ENCODE peak calls at places on chromosome 21, in nine cellular contexts. P is upper lobe of right lung, U is HL-60, V is lower leg skin, W is fibroblast of pulmonary artery, A is IMR-90, K is bronchial epithelial cell, N is cardiac fibroblast, G is astrocyte of the spinal cord. Q is an unnamed sample.

GRCh38 chr21:16841917-16842316 is 670.9 kb upstream of the CXADR start:
- DNase-seq in P (no peak), U (no peak), V (no peak), W (no peak), A (no peak), K (no peak), N (no peak), G (no peak), Q (no peak)

GRCh38 chr21:42375141-42375905 is 9.0 kb upstream of the TFF1 start:
- DNase-seq in P (no peak), U (no peak), V (no peak), W (no peak), A (no peak), K (no peak), N (no peak), G (no peak), Q (no peak)

GRCh38 chr21:16243396-16243795 is 513.6 kb downstream of the USP25 start:
- DNase-seq in P (no peak), U (no peak), V (no peak), W (no peak), A (no peak), K (no peak), N (no peak), G (no peak), Q (no peak)

GRCh38 chr21:21232320-21232719 is 234.1 kb downstream of the NCAM2 start:
- DNase-seq in P (no peak), U (no peak), V (no peak), W (peak), A (peak), K (peak), N (peak), G (peak), Q (no peak)

GRCh38 chr21:32413697-32414578 is 1.4 kb downstream of the EVA1C start:
- DNase-seq in P (peak), U (no peak), V (no peak), W (peak), A (no peak), K (peak), N (peak), G (peak), Q (no peak)

GRCh38 chr21:31988492-31989285 is 115.9 kb downstream of the HUNK start:
- DNase-seq in P (no peak), U (no peak), V (peak), W (no peak), A (peak), K (peak), N (peak), G (no peak), Q (no peak)

GRCh38 chr21:41859297-41859980 is 19.7 kb downstream of the PRDM15 start:
- DNase-seq in P (peak), U (no peak), V (no peak), W (no peak), A (no peak), K (no peak), N (no peak), G (no peak), Q (no peak)

GRCh38 chr21:33477066-33477465 is 2.7 kb downstream of the TMEM50B start:
- DNase-seq in P (no peak), U (no peak), V (no peak), W (no peak), A (no peak), K (no peak), N (no peak), G (no peak), Q (no peak)

GRCh38 chr21:20040768-20041167 is 957.4 kb upstream of the NCAM2 start:
- DNase-seq in P (no peak), U (no peak), V (no peak), W (no peak), A (no peak), K (no peak), N (no peak), G (no peak), Q (no peak)

GRCh38 chr21:20570824-20571232 is 427.4 kb upstream of the NCAM2 start:
- DNase-seq in P (no peak), U (no peak), V (no peak), W (no peak), A (no peak), K (peak), N (no peak), G (no peak), Q (no peak)

GRCh38 chr21:29102791-29103257 is 27.6 kb upstream of the MAP3K7CL start:
- DNase-seq in P (no peak), U (no peak), V (no peak), W (no peak), A (peak), K (no peak), N (no peak), G (peak), Q (no peak)

GRCh38 chr21:26593800-26594199 is 20.7 kb upstream of the CYYR1 start:
- DNase-seq in P (no peak), U (no peak), V (no peak), W (no peak), A (no peak), K (peak), N (no peak), G (no peak), Q (no peak)

GRCh38 chr21:24208562-24209260 is 1398.6 kb downstream of the MRPL39 start:
- DNase-seq in P (no peak), U (no peak), V (no peak), W (no peak), A (no peak), K (no peak), N (no peak), G (no peak), Q (no peak)

GRCh38 chr21:41390043-41390639 is 28.3 kb downstream of the MX2 start:
- DNase-seq in P (no peak), U (no peak), V (peak), W (no peak), A (no peak), K (no peak), N (no peak), G (no peak), Q (no peak)

GRCh38 chr21:16330340-16331319 is 600.8 kb downstream of the USP25 start:
- DNase-seq in P (no peak), U (no peak), V (no peak), W (peak), A (peak), K (peak), N (peak), G (peak), Q (no peak)

GRCh38 chr21:40853956-40854688 is 7.2 kb upstream of the DSCAM start:
- DNase-seq in P (no peak), U (no peak), V (no peak), W (no peak), A (no peak), K (no peak), N (no peak), G (no peak), Q (no peak)

GRCh38 chr21:18617291-18617690 is 213.7 kb upstream of the TMPRSS15 start:
- DNase-seq in P (no peak), U (no peak), V (no peak), W (no peak), A (no peak), K (no peak), N (no peak), G (no peak), Q (no peak)

GRCh38 chr21:23131177-23131576 is 2133.0 kb downstream of the NCAM2 start:
- DNase-seq in P (no peak), U (no peak), V (no peak), W (no peak), A (no peak), K (no peak), N (no peak), G (no peak), Q (no peak)

GRCh38 chr21:16424331-16424749 is 694.6 kb downstream of the USP25 start:
- DNase-seq in P (no peak), U (no peak), V (no peak), W (peak), A (no peak), K (peak), N (peak), G (peak), Q (no peak)

GRCh38 chr21:32070693-32071330 is 198.0 kb downstream of the HUNK start:
- DNase-seq in P (no peak), U (no peak), V (no peak), W (no peak), A (no peak), K (no peak), N (no peak), G (no peak), Q (no peak)

GRCh38 chr21:32469628-32470027 is 57.1 kb downstream of the EVA1C start:
- DNase-seq in P (no peak), U (no peak), V (peak), W (no peak), A (no peak), K (no peak), N (no peak), G (no peak), Q (no peak)

GRCh38 chr21:42390193-42390592 is 5.7 kb downstream of the TMPRSS3 start:
- DNase-seq in P (peak), U (no peak), V (no peak), W (no peak), A (no peak), K (no peak), N (no peak), G (no peak), Q (no peak)

GRCh38 chr21:17576080-17576835 is 36.4 kb downstream of the BTG3 start:
- DNase-seq in P (no peak), U (no peak), V (no peak), W (no peak), A (no peak), K (no peak), N (no peak), G (peak), Q (no peak)

DNA sequence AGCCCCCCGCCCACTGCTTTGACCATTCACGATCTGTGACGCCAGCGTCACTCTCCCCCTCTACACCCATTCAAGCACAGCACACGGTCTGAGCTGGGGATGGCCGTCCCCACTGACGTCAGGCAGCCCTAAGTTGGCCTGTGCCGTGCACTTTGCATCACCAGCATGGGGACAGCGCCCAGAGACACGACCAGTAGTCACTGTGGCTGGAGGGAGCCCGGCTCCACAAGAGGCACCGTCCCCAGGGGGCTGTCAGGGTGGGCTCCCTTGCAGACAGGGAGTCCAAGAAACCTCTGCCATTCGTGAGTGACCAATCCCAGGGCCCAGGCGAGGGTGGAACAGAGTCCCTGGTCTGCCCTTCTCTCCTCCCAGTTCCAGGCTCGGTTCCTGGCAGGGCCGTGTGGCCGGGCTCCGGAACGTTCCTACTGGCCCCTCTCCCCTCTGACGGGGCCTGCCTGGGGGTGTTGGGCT is 2.3 kb downstream of the KRTAP10-8 start:
- DNase-seq in P (peak), U (no peak), V (no peak), W (no peak), A (no peak), K (no peak), N (no peak), G (no peak), Q (no peak)
- H3K4me3 ChIP-seq in P (no peak), U (no peak), V (no peak), W (no peak), A (no peak), K (no peak), N (no peak), G (no peak), Q (no peak)

DNA sequence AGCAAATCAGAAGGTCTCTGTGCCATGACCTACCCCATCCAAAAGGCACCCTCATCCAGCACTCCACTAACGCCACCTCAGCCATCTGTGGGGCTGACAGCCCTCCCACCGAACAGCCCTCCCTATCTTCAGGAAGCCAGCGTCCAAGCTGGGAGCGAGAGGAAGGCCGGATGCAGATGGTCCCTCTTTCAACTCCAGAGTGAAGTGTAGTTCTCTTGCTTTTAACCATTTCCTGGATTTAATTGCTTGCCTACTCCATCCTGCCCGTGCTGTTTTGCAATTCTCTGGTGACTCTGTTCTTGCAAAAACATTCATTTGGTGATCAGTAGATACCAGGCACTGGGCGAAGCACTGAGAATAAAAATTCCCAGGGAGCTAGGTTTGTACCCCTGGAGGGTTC is 8.2 kb upstream of the DYRK1A start:
- DNase-seq in P (no peak), U (no peak), V (no peak), W (peak), A (no peak), K (peak), N (peak), G (no peak), Q (no peak)
- H3K4me3 ChIP-seq in P (no peak), U (no peak), V (no peak), W (no peak), A (no peak), K (no peak), N (no peak), G (no peak), Q (no peak)

GRCh38 chr21:46368533-46369285 is 44.8 kb downstream of the PCNT start:
- DNase-seq in P (no peak), U (no peak), V (no peak), W (no peak), A (no peak), K (no peak), N (no peak), G (no peak), Q (no peak)
- H3K4me3 ChIP-seq in P (no peak), U (no peak), V (no peak), W (no peak), A (no peak), K (no peak), N (no peak), G (no peak), Q (no peak)

DNA sequence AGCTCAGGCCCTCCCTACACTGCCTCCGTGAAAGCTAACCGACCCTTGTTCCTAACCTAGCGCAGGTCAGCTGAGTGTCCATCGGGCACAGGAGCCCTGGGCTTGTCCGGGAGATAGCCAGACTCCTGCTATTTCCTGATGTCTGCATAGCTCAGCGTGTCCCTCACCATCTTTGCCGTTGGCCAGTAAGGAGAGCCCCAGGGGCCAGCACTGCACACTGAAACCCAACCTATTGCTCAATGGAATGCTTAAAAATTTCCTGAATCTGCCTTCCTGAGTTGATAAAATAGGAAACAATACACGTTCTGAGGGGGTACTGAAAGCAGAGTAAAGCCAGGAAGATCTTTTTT is 2.2 kb downstream of the RUNX1 start:
- DNase-seq in P (no peak), U (no peak), V (peak), W (no peak), A (no peak), K (no peak), N (no peak), G (no peak), Q (no peak)
- H3K4me3 ChIP-seq in P (peak), U (peak), V (no peak), W (peak), A (peak), K (no peak), N (peak), G (peak), Q (no peak)

GRCh38 chr21:39346671-39347327 is 2.1 kb downstream of the HMGN1 start:
- DNase-seq in P (no peak), U (no peak), V (no peak), W (no peak), A (no peak), K (no peak), N (no peak), G (no peak), Q (no peak)
- H3K4me3 ChIP-seq in P (no peak), U (peak), V (no peak), W (peak), A (peak), K (peak), N (no peak), G (peak), Q (no peak)

GRCh38 chr21:30646904-30647303 is 4.2 kb downstream of the KRTAP20-3 start:
- DNase-seq in P (no peak), U (no peak), V (no peak), W (no peak), A (no peak), K (no peak), N (no peak), G (no peak), Q (no peak)
- H3K4me3 ChIP-seq in P (no peak), U (no peak), V (no peak), W (no peak), A (no peak), K (no peak), N (no peak), G (no peak), Q (no peak)